ENCODE peak calls at places on chromosomes 13 and 19, in eight cellular contexts. Q, X, A, R, H, S, Y and L are unnamed samples.

GRCh38 chr13:72403396-72404010 is 323.9 kb downstream of the MZT1 start:
- DNase-seq in A (no peak), H (peak; percentile 28), Y (no peak), X (no peak), R (no peak), Q (peak; percentile 78), S (no peak), L (no peak)

GRCh38 chr19:8515317-8515716 is 1.4 kb upstream of the ZNF414 start:
- DNase-seq in H (no peak), Q (no peak), R (no peak), Y (no peak), A (no peak), S (no peak), X (no peak), L (no peak)

GRCh38 chr19:8484331-8484894 is 18.0 kb downstream of the PRAM1 start:
- DNase-seq in X (peak; percentile 24), Y (no peak), Q (no peak), R (no peak), S (no peak), H (no peak), A (no peak), L (no peak)

GRCh38 chr13:107364658-107365057 is 796.7 kb upstream of the ARGLU1 start:
- DNase-seq in Q (no peak), S (no peak), R (no peak), A (no peak), X (no peak), H (no peak), Y (no peak), L (no peak)

GRCh38 chr19:35959040-35959967 is 23.1 kb downstream of the LRFN3 start:
- DNase-seq in A (peak; percentile 57), S (no peak), X (no peak), R (peak; percentile 54), H (no peak), Y (no peak), Q (no peak), L (no peak)

GRCh38 chr13:100269837-100270236 is 180.9 kb downstream of the PCCA start:
- DNase-seq in X (no peak), R (no peak), H (peak; percentile 12), S (peak; percentile 93), Q (peak; percentile 61), A (no peak), Y (no peak), L (peak; percentile 27)

GRCh38 chr13:74135306-74136088 is 1.3 kb upstream of the KLF12 start:
- DNase-seq in A (peak; percentile 89), Q (peak; percentile 77), S (peak; percentile 68), R (peak; percentile 59), X (peak; percentile 48), H (peak; percentile 84), Y (peak; percentile 84), L (peak; percentile 63)

GRCh38 chr13:30679483-30680330 is 55.6 kb upstream of the ALOX5AP start:
- DNase-seq in A (peak; percentile 67), S (peak; percentile 58), R (no peak), X (no peak), Y (peak; percentile 69), Q (peak; percentile 31), H (no peak), L (peak; percentile 27)

DNA sequence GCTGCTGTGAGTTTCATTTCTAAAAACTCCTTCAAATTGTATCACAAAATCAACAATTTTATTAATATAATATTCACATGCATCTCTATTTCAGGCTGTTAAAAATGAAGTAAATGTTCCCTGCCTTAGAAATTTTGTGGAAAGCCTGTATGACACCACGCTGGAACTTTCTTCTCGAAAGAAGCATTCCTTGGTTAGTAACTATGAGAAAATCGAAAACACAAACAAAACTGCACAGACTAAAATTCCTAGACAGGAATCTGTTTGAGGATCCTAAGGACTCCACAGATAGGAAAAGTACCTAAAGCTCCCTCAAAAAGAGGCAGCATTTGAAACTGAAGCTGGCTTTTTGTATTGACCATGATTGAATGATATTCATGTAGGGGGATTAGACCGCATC is 103.4 kb downstream of the FRY start:
- DNase-seq in S (no peak), A (no peak), Q (peak; percentile 41), H (no peak), Y (no peak), R (no peak), X (peak; percentile 57), L (no peak)
- H2AFZ ChIP-seq in S (no peak overlapping the region), A (no peak overlapping the region), Q (no peak overlapping the region), H (no peak overlapping the region), Y (no peak overlapping the region), R (no peak overlapping the region), X (no peak overlapping the region), L (no peak overlapping the region)

DNA sequence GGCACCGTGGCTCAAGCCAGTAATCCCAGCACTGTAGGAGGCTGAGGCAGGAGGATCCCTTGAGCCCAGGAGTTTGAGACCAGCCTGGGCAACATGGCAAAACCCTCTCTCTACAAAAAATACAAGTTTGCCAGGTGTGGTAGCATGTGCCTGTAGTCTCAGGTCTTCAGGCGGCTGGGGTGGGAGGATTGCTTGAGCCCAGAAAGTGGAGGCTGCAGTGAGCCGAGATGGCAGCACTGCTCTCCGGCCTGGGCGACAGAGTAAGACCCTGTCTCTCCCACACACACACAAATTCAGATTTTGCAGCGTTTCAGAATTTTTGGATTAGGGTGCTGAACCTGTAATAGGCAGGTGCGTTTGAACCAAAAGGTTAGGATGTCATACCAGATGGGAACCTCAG is 2.2 kb downstream of the RPS11 start:
- DNase-seq in A (no peak), Y (no peak), X (no peak), R (no peak), Q (no peak), H (no peak), S (no peak), L (no peak)
- H3K4me3 ChIP-seq in A (peak overlapping the region; percentile 100), Y (peak overlapping the region; percentile 98), X (no peak overlapping the region), R (peak overlapping the region; percentile 89), Q (no peak overlapping the region), H (peak overlapping the region; percentile 99), S (peak overlapping the region; percentile 100), L (peak overlapping the region; percentile 94)

DNA sequence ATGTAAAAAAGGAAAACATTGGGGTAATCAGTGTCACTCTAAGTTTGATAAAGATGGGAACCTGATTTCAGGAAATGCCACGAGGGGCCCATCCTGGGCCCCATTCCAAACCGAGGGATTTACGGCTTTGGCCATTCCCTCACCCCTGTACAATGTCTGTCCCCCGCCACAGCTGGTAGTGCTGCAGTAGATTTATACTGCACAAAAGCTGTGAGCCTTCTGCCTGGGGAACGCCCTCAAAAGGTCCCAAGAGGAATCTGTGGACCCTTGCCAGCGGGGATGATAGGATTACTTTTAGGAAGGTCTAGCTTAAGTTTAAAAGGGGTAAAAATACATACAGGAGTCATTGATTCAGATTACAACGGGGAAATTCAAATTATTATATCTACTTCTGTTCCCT is 173.3 kb upstream of the SGCG start:
- DNase-seq in A (no peak), Q (no peak), Y (no peak), H (no peak), X (no peak), S (no peak), R (no peak), L (no peak)
- H3K27ac ChIP-seq in A (no peak overlapping the region), Q (no peak overlapping the region), Y (no peak overlapping the region), H (no peak overlapping the region), X (no peak overlapping the region), S (no peak overlapping the region), R (no peak overlapping the region), L (no peak overlapping the region)

DNA sequence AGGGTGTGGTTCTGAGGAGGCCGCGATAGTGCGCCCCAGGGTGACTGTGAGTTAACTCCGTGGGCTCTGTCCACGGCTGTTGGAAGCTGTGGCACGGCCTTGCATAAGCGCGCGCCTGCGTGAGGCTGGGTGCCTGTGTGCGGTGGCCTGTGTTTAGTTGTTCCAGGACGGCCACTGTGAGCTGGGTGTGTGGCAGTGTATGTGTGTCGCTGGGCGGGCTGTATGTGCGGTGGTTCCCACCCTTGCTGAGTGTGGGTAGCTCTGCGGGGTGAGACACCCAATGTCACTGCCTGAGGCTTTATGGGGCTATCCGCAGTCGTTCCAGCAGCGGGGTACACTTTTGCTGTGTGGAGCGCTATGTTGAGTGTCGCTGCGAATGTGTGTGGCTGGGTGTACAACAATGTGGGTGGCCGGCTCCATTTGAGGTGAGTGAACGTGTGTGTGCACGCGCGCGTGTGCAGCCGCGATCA is 438 bp upstream of the SSBP4 start:
- DNase-seq in A (peak; percentile 43), Y (no peak), X (peak; percentile 51), Q (no peak), R (no peak), S (no peak), H (no peak), L (no peak)
- H2AFZ ChIP-seq in A (no peak overlapping the region), Y (peak overlapping the region; percentile 16), X (peak overlapping the region; percentile 27), Q (peak overlapping the region; percentile 6), R (peak overlapping the region; percentile 92), S (peak overlapping the region; percentile 78), H (peak overlapping the region; percentile 82), L (peak overlapping the region; percentile 91)

DNA sequence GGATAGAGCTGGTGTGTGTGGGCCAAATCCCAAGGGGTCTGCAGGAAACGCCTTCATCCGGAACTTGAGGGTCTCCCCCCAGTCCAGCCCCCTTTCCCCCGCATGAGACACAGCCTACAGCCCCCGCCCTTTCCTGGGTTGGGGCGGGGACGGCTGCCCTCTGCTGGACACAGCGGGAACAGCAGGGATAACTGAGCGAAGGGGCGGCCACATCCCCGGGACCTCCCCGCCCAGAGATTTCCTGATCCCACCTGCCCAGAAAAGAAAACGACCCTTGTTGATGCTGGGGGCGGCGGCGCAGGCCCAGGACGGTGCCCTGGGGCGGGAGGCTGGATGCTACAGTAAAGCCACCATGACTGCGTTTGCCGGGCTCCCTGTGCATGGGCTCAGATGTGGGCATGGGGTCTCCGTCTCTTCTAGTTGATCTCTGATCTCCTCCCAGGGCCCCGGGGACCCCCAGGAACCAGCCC is 14.2 kb downstream of the ONECUT3 start:
- DNase-seq in X (peak; percentile 54), H (no peak), Q (no peak), Y (peak; percentile 62), R (peak; percentile 91), A (no peak), S (peak; percentile 24), L (peak; percentile 41)
- H3K4me3 ChIP-seq in X (no peak overlapping the region), H (no peak overlapping the region), Q (no peak overlapping the region), Y (no peak overlapping the region), R (no peak overlapping the region), A (peak overlapping the region; percentile 12), S (no peak overlapping the region), L (no peak overlapping the region)

DNA sequence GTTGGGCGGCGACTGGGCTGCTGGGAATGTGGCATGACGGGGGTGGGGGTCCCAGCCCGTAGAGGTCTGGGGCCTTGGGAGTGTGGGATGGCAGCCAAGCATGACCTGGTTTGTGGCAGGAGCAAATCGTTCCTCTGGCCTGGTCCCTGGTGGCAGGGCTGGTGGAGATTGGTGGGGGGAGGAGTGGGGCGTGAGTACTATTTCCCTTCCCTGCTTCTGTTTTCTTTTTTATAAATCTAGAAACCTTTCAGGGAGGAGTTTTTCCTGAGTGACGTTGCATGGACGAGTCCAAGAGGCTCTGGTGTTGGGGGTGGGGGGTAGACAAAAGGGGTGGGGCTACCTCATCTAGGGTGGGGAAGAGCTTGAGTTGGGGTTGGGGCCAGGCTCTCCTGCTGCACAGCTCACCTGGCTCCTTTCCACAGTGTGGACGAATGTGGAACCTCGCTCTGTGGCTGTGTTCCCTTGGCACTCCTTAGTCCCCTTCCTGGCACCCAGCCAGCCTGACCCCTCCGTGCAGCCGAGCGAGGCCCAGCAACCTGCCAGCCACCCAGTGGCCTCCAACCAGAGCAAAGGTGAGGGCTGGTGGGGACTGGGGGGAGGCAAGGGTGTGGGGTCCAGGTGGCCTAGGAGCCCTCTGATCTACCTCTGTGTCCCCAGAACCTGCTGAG is 15.4 kb upstream of the PRR19 start:
- DNase-seq in X (no peak), Y (peak; percentile 79), H (no peak), Q (peak; percentile 42), R (peak; percentile 60), S (peak; percentile 57), A (no peak), L (no peak)
- H3K27ac ChIP-seq in X (no peak overlapping the region), Y (peak overlapping the region; percentile 70), H (no peak overlapping the region), Q (peak overlapping the region; percentile 36), R (peak overlapping the region; percentile 34), S (peak overlapping the region; percentile 38), A (no peak overlapping the region), L (no peak overlapping the region)